ENCODE peak calls at places on chromosomes 1 and 21, in six cellular contexts. One of them, this sample, is unnamed.

GRCh38 chr1:236395780-236396664 is 1.9 kb downstream of the EDARADD start:
- DNase-seq in activated B cell treated with CpG ODN at 0.5 μM for 24 hours: no peak
- DNase-seq in EL: peak; percentile 7
- DNase-seq in NT2/D1: no peak
- DNase-seq in H4: no peak
- DNase-seq in DMS153: no peak
- DNase-seq in this sample: no peak

GRCh38 chr1:232901255-232901654 is 49.2 kb upstream of the NTPCR start:
- DNase-seq in DMS153: no peak
- DNase-seq in NT2/D1: no peak
- DNase-seq in EL: no peak
- DNase-seq in H4: no peak
- DNase-seq in activated B cell treated with CpG ODN at 0.5 μM for 24 hours: no peak
- DNase-seq in this sample: no peak

GRCh38 chr1:151547119-151547899 is 7.2 kb downstream of the TUFT1 start:
- DNase-seq in NT2/D1: peak; percentile 91
- DNase-seq in EL: peak; percentile 99
- DNase-seq in DMS153: no peak
- DNase-seq in activated B cell treated with CpG ODN at 0.5 μM for 24 hours: no peak
- DNase-seq in H4: peak; percentile 94
- DNase-seq in this sample: peak; percentile 72

GRCh38 chr1:207925210-207925609 is 14.3 kb upstream of the CD34 start:
- DNase-seq in NT2/D1: peak; percentile 42
- DNase-seq in DMS153: peak; percentile 7
- DNase-seq in H4: peak; percentile 10
- DNase-seq in activated B cell treated with CpG ODN at 0.5 μM for 24 hours: no peak
- DNase-seq in EL: peak; percentile 33
- DNase-seq in this sample: peak; percentile 14

GRCh38 chr1:25099343-25099951 is 132.9 kb downstream of the SYF2 start:
- DNase-seq in H4: no peak
- DNase-seq in NT2/D1: no peak
- DNase-seq in EL: no peak
- DNase-seq in activated B cell treated with CpG ODN at 0.5 μM for 24 hours: no peak
- DNase-seq in DMS153: peak; percentile 77
- DNase-seq in this sample: peak; percentile 24

GRCh38 chr1:179302076-179302475 is 8.5 kb downstream of the SOAT1 start:
- DNase-seq in EL: no peak
- DNase-seq in NT2/D1: no peak
- DNase-seq in H4: no peak
- DNase-seq in DMS153: no peak
- DNase-seq in activated B cell treated with CpG ODN at 0.5 μM for 24 hours: no peak
- DNase-seq in this sample: no peak

GRCh38 chr1:78511334-78511733 is 20.6 kb downstream of the PTGFR start:
- DNase-seq in EL: no peak
- DNase-seq in activated B cell treated with CpG ODN at 0.5 μM for 24 hours: no peak
- DNase-seq in NT2/D1: peak; percentile 67
- DNase-seq in H4: no peak
- DNase-seq in DMS153: no peak
- DNase-seq in this sample: no peak

GRCh38 chr1:180586671-180587155 is 27.9 kb downstream of the OVAAL start:
- DNase-seq in DMS153: peak; percentile 94
- DNase-seq in EL: peak; percentile 81
- DNase-seq in NT2/D1: no peak
- DNase-seq in H4: peak; percentile 10
- DNase-seq in activated B cell treated with CpG ODN at 0.5 μM for 24 hours: no peak
- DNase-seq in this sample: no peak

GRCh38 chr1:98323396-98323795 is 338.1 kb upstream of the SNX7 start:
- DNase-seq in H4: peak; percentile 77
- DNase-seq in EL: peak; percentile 91
- DNase-seq in DMS153: no peak
- DNase-seq in NT2/D1: no peak
- DNase-seq in activated B cell treated with CpG ODN at 0.5 μM for 24 hours: no peak
- DNase-seq in this sample: peak; percentile 25

GRCh38 chr1:218673170-218673569 is 328.0 kb downstream of the TGFB2 start:
- DNase-seq in activated B cell treated with CpG ODN at 0.5 μM for 24 hours: no peak
- DNase-seq in H4: no peak
- DNase-seq in EL: no peak
- DNase-seq in NT2/D1: no peak
- DNase-seq in DMS153: no peak
- DNase-seq in this sample: no peak

GRCh38 chr1:205396972-205397616 is 24.8 kb downstream of the LEMD1 start:
- DNase-seq in activated B cell treated with CpG ODN at 0.5 μM for 24 hours: no peak
- DNase-seq in EL: peak; percentile 59
- DNase-seq in DMS153: peak; percentile 84
- DNase-seq in H4: peak; percentile 64
- DNase-seq in NT2/D1: peak; percentile 75
- DNase-seq in this sample: no peak

GRCh38 chr1:217403321-217403720 is 227.6 kb downstream of the GPATCH2 start:
- DNase-seq in DMS153: no peak
- DNase-seq in H4: no peak
- DNase-seq in NT2/D1: no peak
- DNase-seq in EL: no peak
- DNase-seq in activated B cell treated with CpG ODN at 0.5 μM for 24 hours: no peak
- DNase-seq in this sample: no peak

GRCh38 chr1:37149296-37149695 is 115.0 kb upstream of the GRIK3 start:
- DNase-seq in DMS153: no peak
- DNase-seq in EL: no peak
- DNase-seq in NT2/D1: no peak
- DNase-seq in H4: no peak
- DNase-seq in activated B cell treated with CpG ODN at 0.5 μM for 24 hours: no peak
- DNase-seq in this sample: no peak

GRCh38 chr1:183611021-183611420 is 20.8 kb upstream of the NCF2 start:
- DNase-seq in NT2/D1: no peak
- DNase-seq in activated B cell treated with CpG ODN at 0.5 μM for 24 hours: no peak
- DNase-seq in EL: no peak
- DNase-seq in H4: no peak
- DNase-seq in DMS153: no peak
- DNase-seq in this sample: no peak

GRCh38 chr1:245656189-245656717 is 501.5 kb downstream of the KIF26B start:
- DNase-seq in DMS153: no peak
- DNase-seq in activated B cell treated with CpG ODN at 0.5 μM for 24 hours: no peak
- DNase-seq in NT2/D1: no peak
- DNase-seq in EL: no peak
- DNase-seq in H4: no peak
- DNase-seq in this sample: no peak

GRCh38 chr21:46098303-46099141 is 610 bp downstream of the COL6A2 start:
- DNase-seq in EL: peak; percentile 33
- DNase-seq in DMS153: no peak
- DNase-seq in NT2/D1: no peak
- DNase-seq in activated B cell treated with CpG ODN at 0.5 μM for 24 hours: peak; percentile 15
- DNase-seq in H4: no peak
- DNase-seq in this sample: peak; percentile 85

GRCh38 chr1:102858695-102859094 is 249.6 kb downstream of the COL11A1 start:
- DNase-seq in DMS153: no peak
- DNase-seq in NT2/D1: no peak
- DNase-seq in activated B cell treated with CpG ODN at 0.5 μM for 24 hours: no peak
- DNase-seq in H4: peak; percentile 7
- DNase-seq in EL: peak; percentile 85
- DNase-seq in this sample: no peak

GRCh38 chr1:188499690-188500089 is 1670.9 kb downstream of the PLA2G4A start:
- DNase-seq in activated B cell treated with CpG ODN at 0.5 μM for 24 hours: no peak
- DNase-seq in EL: no peak
- DNase-seq in NT2/D1: no peak
- DNase-seq in DMS153: no peak
- DNase-seq in H4: no peak
- DNase-seq in this sample: no peak

GRCh38 chr1:59601032-59601431 is 213.7 kb upstream of the HOOK1 start:
- DNase-seq in DMS153: no peak
- DNase-seq in NT2/D1: no peak
- DNase-seq in H4: peak; percentile 83
- DNase-seq in EL: no peak
- DNase-seq in activated B cell treated with CpG ODN at 0.5 μM for 24 hours: no peak
- DNase-seq in this sample: peak; percentile 16

GRCh38 chr1:116485976-116486375 is 84.8 kb downstream of the CD58 start:
- DNase-seq in EL: no peak
- DNase-seq in DMS153: no peak
- DNase-seq in NT2/D1: no peak
- DNase-seq in H4: no peak
- DNase-seq in activated B cell treated with CpG ODN at 0.5 μM for 24 hours: no peak
- DNase-seq in this sample: no peak

GRCh38 chr1:195495720-195496635 is 1112.3 kb downstream of the KCNT2 start:
- DNase-seq in EL: no peak
- DNase-seq in H4: no peak
- DNase-seq in DMS153: no peak
- DNase-seq in NT2/D1: peak; percentile 9
- DNase-seq in activated B cell treated with CpG ODN at 0.5 μM for 24 hours: no peak
- DNase-seq in this sample: no peak

GRCh38 chr1:156464335-156464734 is 36.2 kb downstream of the MEF2D start:
- DNase-seq in NT2/D1: no peak
- DNase-seq in H4: no peak
- DNase-seq in EL: no peak
- DNase-seq in activated B cell treated with CpG ODN at 0.5 μM for 24 hours: no peak
- DNase-seq in DMS153: no peak
- DNase-seq in this sample: no peak

GRCh38 chr1:230151924-230152468 is 85.0 kb downstream of the GALNT2 start:
- DNase-seq in EL: no peak
- DNase-seq in DMS153: no peak
- DNase-seq in activated B cell treated with CpG ODN at 0.5 μM for 24 hours: no peak
- DNase-seq in H4: no peak
- DNase-seq in NT2/D1: no peak
- DNase-seq in this sample: no peak